ENCODE peak calls at places on chromosomes 2 and 18, in seven cellular contexts. C, W, E, J, Q, K and D are unnamed samples.

GRCh38 chr2:102502576-102502975 is 29.6 kb downstream of the SLC9A4 start:
- DNase-seq in C (no peak), J (no peak), K (no peak), E (no peak), Q (no peak), W (no peak), D (peak)

GRCh38 chr2:113248997-113249770 is 29.5 kb downstream of the PAX8 start:
- DNase-seq in K (peak), Q (peak), J (peak), W (peak), C (peak), E (peak), D (peak)

GRCh38 chr2:241314181-241314932 is 1.1 kb downstream of the HDLBP start:
- DNase-seq in J (peak), K (no peak), C (peak), Q (no peak), E (peak), W (no peak), D (peak)

GRCh38 chr18:63207154-63207790 is 112.3 kb downstream of the BCL2 start:
- DNase-seq in E (no peak), Q (no peak), J (peak), K (no peak), C (no peak), W (no peak), D (no peak)

GRCh38 chr18:11984091-11984490 is 2.8 kb downstream of the IMPA2 start:
- DNase-seq in E (no peak), J (no peak), K (no peak), Q (no peak), C (no peak), W (no peak), D (no peak)

GRCh38 chr2:127100261-127101047 is 6.5 kb downstream of the BIN1 start:
- DNase-seq in K (no peak), W (peak), Q (peak), J (peak), C (no peak), E (peak), D (no peak)

GRCh38 chr2:168912466-168913170 is 11.5 kb downstream of the G6PC2 start:
- DNase-seq in C (peak), J (no peak), K (no peak), W (no peak), E (peak), Q (peak), D (peak)

GRCh38 chr18:78130232-78131195 is 849.1 kb upstream of the SALL3 start:
- DNase-seq in K (no peak), J (no peak), Q (no peak), W (no peak), E (no peak), C (no peak), D (no peak)

GRCh38 chr2:79219383-79219988 is 59.9 kb upstream of the REG3A start:
- DNase-seq in C (peak), Q (no peak), J (peak), E (peak), K (no peak), W (peak), D (peak)

GRCh38 chr2:240196716-240197438 is 56.4 kb upstream of the OTOS start:
- DNase-seq in C (no peak), Q (no peak), J (no peak), K (no peak), E (no peak), W (no peak), D (no peak)

GRCh38 chr18:48709371-48709770 is 170.5 kb downstream of the CTIF start:
- DNase-seq in C (no peak), Q (no peak), J (no peak), K (no peak), E (no peak), W (no peak), D (no peak)

GRCh38 chr2:213691351-213691750 is 407.1 kb downstream of the SPAG16 start:
- DNase-seq in Q (no peak), J (no peak), C (no peak), E (no peak), W (no peak), K (no peak), D (no peak)

GRCh38 chr2:239945751-239946569 is 79.2 kb downstream of the NDUFA10 start:
- DNase-seq in J (no peak), C (no peak), E (no peak), K (no peak), Q (no peak), W (no peak), D (no peak)

GRCh38 chr2:42223067-42223636 is 54.0 kb downstream of the EML4 start:
- DNase-seq in E (no peak), K (no peak), J (no peak), W (no peak), Q (no peak), C (no peak), D (no peak)

GRCh38 chr18:28178720-28179119 is 1.8 kb upstream of the CDH2 start:
- DNase-seq in E (no peak), J (no peak), K (no peak), W (no peak), Q (no peak), C (peak), D (no peak)

GRCh38 chr2:82260521-82260920 is 1956.0 kb upstream of the LRRTM1 start:
- DNase-seq in Q (no peak), W (no peak), E (no peak), J (no peak), C (no peak), K (no peak), D (no peak)

GRCh38 chr2:46731280-46731679 is 184.3 kb downstream of the MCFD2 start:
- DNase-seq in Q (no peak), C (no peak), W (no peak), J (no peak), E (no peak), K (no peak), D (no peak)

GRCh38 chr2:183035954-183036669 is 2.1 kb downstream of the NCKAP1 start:
- DNase-seq in W (no peak), J (no peak), C (no peak), K (no peak), E (no peak), Q (no peak), D (peak)

GRCh38 chr2:197088694-197089093 is 162.2 kb upstream of the PGAP1 start:
- DNase-seq in W (no peak), C (no peak), J (no peak), E (peak), K (no peak), Q (no peak), D (peak)